ENCODE peak calls at places on chromosome 19, in six cellular contexts. U, E, L, S, I and R are unnamed samples.

GRCh38 chr19:35670686-35671085 is 4.4 kb downstream of the UPK1A start:
- DNase-seq in I (no peak), U (no peak), L (no peak), S (no peak), E (no peak), R (no peak)

GRCh38 chr19:7645159-7645558 is 8.2 kb downstream of the STXBP2 start:
- DNase-seq in E (no peak), L (no peak), I (no peak), U (no peak), S (no peak), R (no peak)

GRCh38 chr19:8116437-8117293 is 32.7 kb downstream of the FBN3 start:
- DNase-seq in I (no peak), E (no peak), S (no peak), U (peak; percentile 30), L (no peak), R (no peak)

GRCh38 chr19:48796468-48797083 is 14.3 kb downstream of the BCAT2 start:
- DNase-seq in L (no peak), E (no peak), I (no peak), S (no peak), U (no peak), R (no peak)

GRCh38 chr19:9037415-9038062 is 27.3 kb upstream of the MUC16 start:
- DNase-seq in L (no peak), U (peak; percentile 64), E (no peak), I (no peak), S (no peak), R (no peak)

GRCh38 chr19:42115219-42115618 is 17.0 kb downstream of the POU2F2 start:
- DNase-seq in S (no peak), I (no peak), L (peak; percentile 62), U (no peak), E (no peak), R (peak; percentile 30)

GRCh38 chr19:5122671-5123409 is 153.9 kb downstream of the KDM4B start:
- DNase-seq in S (no peak), E (no peak), U (no peak), L (no peak), I (no peak), R (no peak)

GRCh38 chr19:58577581-58578429 is 4.7 kb upstream of the MZF1 start:
- DNase-seq in U (no peak), L (no peak), I (no peak), S (no peak), E (no peak), R (no peak)

GRCh38 chr19:54521860-54522513 is 19.4 kb downstream of the LAIR2 start:
- DNase-seq in I (no peak), L (no peak), E (no peak), S (no peak), U (no peak), R (no peak)

GRCh38 chr19:40811478-40812341 is 12.7 kb downstream of the EGLN2 start:
- DNase-seq in E (no peak), S (peak; percentile 54), L (peak; percentile 29), I (no peak), U (no peak), R (no peak)

GRCh38 chr19:42075364-42075615 is 676 bp upstream of the ZNF574 start:
- DNase-seq in E (no peak), I (no peak), S (no peak), U (no peak), L (no peak), R (no peak)

GRCh38 chr19:49932731-49933131 is 3.4 kb upstream of the NUP62 start:
- DNase-seq in S (no peak), I (no peak), U (no peak), E (no peak), L (no peak), R (no peak)

GRCh38 chr19:46520616-46521015 is 24.9 kb upstream of the PNMA8B start:
- DNase-seq in L (no peak), U (no peak), I (no peak), E (no peak), S (no peak), R (no peak)

DNA sequence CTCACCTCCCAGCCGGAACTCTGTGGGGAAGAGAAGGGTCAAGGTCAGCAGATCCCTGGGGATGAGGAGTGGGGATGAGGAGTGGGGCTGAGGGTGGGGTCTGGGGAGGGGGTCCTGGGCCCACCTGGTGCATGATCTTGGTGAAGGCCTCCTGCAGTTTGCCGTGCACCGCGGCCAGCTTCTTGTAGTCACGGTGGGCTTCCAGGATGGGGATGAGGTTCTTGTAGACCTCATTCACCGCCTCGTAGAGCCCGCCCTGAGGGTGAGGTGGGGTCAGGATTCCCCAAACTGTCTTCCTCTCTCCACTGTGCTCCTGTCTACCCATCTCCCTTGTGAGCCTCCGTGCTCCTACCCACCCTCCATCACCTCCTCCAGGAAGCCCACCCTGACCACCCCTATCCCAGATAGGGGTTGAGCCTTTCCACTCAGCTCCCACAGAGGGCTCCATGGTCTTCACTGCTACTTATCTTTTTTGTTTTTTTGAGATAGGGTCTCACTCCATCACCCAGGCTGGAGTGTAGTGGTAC is 6.8 kb upstream of the KANK2 start:
- DNase-seq in L (no peak), I (no peak), S (no peak), E (no peak), U (no peak), R (no peak)
- TF ChIP-seq CTCF in L (no peak), I (no peak), S (no peak), E (no peak), U (peak; percentile 56), R (no peak)

GRCh38 chr19:47691090-47691489 is 22.1 kb upstream of the EHD2 start:
- DNase-seq in S (no peak), U (no peak), L (no peak), E (no peak), I (no peak), R (no peak)

GRCh38 chr19:47693903-47694302 is 19.3 kb upstream of the EHD2 start:
- DNase-seq in S (no peak), L (no peak), I (no peak), U (no peak), E (no peak), R (no peak)

GRCh38 chr19:47694466-47695273 is 18.6 kb upstream of the EHD2 start:
- DNase-seq in U (no peak), S (no peak), L (no peak), I (no peak), E (no peak), R (no peak)

GRCh38 chr19:47693489-47693888 is 19.7 kb upstream of the EHD2 start:
- DNase-seq in I (no peak), E (no peak), L (no peak), S (no peak), U (no peak), R (no peak)

DNA sequence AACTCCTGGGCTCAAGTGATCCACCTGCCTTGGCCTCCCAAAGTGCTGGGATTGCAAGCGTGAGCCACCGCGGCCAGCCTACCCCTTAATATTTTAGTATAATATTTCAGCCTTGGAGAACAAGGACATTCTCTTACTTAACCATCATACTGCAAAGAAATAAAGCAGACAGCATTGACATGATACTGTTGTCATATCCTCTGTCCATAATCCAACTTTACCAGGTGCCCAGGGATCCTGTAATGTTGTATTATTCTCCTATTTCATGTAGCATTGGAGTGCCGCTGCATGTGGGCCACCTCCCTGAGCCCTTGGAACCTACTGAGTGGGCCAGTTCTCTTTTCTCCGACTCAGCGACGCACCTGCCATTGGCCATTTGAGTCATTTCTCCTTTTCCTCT is 21.4 kb upstream of the EHD2 start:
- DNase-seq in S (no peak), L (no peak), E (no peak), U (no peak), I (no peak), R (no peak)
- TF ChIP-seq CTCF in S (no peak), L (no peak), E (no peak), U (no peak), I (no peak), R (no peak)

DNA sequence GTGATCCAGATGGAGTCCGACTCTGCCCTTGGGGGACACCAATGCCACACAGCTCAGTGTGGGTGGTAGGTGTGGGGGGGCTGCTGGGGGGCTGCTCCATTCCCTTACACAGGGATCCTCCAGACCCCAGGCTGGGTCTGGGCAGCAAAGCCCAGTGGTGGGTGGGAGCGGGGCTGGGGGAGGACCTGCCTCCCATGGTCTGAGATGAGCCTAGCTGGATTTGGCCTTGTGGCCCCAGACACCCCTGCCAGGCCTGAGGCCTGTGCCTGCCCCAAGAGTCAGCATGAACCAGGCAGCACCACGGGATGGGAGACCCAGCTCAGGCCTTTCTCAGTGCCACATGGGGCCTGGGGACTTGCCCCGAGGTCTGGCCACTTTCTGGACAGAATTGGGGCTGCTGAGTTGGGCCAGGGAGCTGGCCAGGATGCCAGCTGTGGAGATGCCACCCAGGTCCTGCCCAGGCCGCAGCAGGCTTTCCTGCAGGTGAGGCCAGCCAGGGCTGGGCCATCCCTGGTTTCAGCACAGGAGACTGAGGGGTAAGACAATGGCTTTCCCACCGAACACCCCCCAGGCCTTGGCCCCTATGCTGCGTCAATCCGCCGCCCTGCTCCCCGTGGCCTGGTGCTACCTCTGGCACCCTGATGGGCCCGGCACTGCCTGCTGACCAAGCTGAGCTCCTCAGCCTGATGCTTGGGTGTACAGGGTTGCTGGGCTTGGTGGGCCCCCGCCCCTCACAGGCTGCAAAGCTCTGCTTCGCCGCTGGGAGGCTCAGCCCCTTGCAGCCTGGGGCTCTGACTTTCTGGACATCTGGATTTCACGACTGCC is 24.2 kb downstream of the CEBPG start:
- DNase-seq in S (peak; percentile 56), L (peak; percentile 41), E (peak; percentile 37), I (no peak), U (no peak), R (no peak)
- TF ChIP-seq CTCF in S (peak; percentile 51), L (peak; percentile 59), E (no peak), I (peak; percentile 61), U (no peak), R (no peak)

GRCh38 chr19:13152854-13153626 is 2.8 kb downstream of the IER2 start:
- DNase-seq in E (peak; percentile 93), U (peak; percentile 97), S (peak; percentile 96), L (peak; percentile 95), I (peak; percentile 96), R (peak; percentile 92)
- TF ChIP-seq CTCF in E (peak; percentile 6), U (peak; percentile 32), S (no peak), L (peak; percentile 30), I (no peak), R (no peak)

DNA sequence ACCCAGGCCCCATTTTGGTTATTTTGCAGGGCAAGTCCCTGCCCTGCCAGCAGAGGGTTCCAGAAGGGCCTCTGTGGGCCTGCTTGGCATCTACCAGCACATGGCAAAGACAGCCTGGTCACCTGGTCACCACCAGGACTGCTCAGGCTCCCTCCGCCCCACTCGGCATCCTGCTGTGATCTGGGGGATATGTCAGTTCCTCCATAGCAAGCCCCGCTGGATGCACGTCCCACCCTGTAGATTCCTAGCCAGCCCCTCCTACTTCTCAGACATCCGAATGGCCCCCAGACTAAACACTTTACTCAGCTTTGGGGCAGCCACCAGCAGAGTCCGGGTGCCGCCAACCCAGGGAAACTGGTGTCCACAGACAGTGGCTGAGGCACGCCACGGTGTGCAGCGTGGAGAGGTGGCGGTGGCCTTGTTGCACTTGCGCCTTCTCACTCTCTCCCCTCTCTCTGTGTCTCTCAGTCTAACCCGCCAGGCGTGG is 31.8 kb upstream of the USE1 start:
- DNase-seq in L (no peak), E (no peak), I (no peak), S (no peak), U (no peak), R (no peak)
- TF ChIP-seq CTCF in L (peak; percentile 16), E (no peak), I (no peak), S (no peak), U (no peak), R (no peak)